ENCODE peak calls at places on chromosomes 1 and 21, in seven cellular contexts. One of them, this sample, is unnamed.

GRCh38 chr1:67401443-67401842 is 28.8 kb downstream of the SERBP1 start:
- DNase-seq in lung: no peak
- DNase-seq in pancreas: no peak
- DNase-seq in psoas muscle: no peak
- DNase-seq in tibial artery: no peak
- DNase-seq in H9: no peak
- DNase-seq in esophagus squamous epithelium: no peak
- DNase-seq in this sample: no peak

GRCh38 chr1:165542647-165543046 is 1.2 kb upstream of the LRRC52 start:
- DNase-seq in lung: no peak
- DNase-seq in pancreas: no peak
- DNase-seq in psoas muscle: no peak
- DNase-seq in tibial artery: no peak
- DNase-seq in H9: no peak
- DNase-seq in esophagus squamous epithelium: no peak
- DNase-seq in this sample: no peak

GRCh38 chr1:185694081-185694480 is 40.1 kb upstream of the HMCN1 start:
- DNase-seq in lung: no peak
- DNase-seq in pancreas: no peak
- DNase-seq in psoas muscle: no peak
- DNase-seq in tibial artery: no peak
- DNase-seq in H9: no peak
- DNase-seq in esophagus squamous epithelium: no peak
- DNase-seq in this sample: no peak

GRCh38 chr1:170661646-170662411 is 2.1 kb upstream of the PRRX1 start:
- DNase-seq in lung: no peak
- DNase-seq in pancreas: no peak
- DNase-seq in psoas muscle: peak
- DNase-seq in tibial artery: peak
- DNase-seq in H9: peak
- DNase-seq in esophagus squamous epithelium: no peak
- DNase-seq in this sample: no peak

GRCh38 chr1:193543259-193543658 is 356.8 kb upstream of the B3GALT2 start:
- DNase-seq in lung: no peak
- DNase-seq in pancreas: no peak
- DNase-seq in psoas muscle: no peak
- DNase-seq in tibial artery: no peak
- DNase-seq in H9: no peak
- DNase-seq in esophagus squamous epithelium: no peak
- DNase-seq in this sample: no peak

GRCh38 chr1:96076589-96076988 is 645.0 kb upstream of the PTBP2 start:
- DNase-seq in lung: no peak
- DNase-seq in pancreas: no peak
- DNase-seq in psoas muscle: no peak
- DNase-seq in tibial artery: no peak
- DNase-seq in H9: no peak
- DNase-seq in esophagus squamous epithelium: no peak
- DNase-seq in this sample: no peak

GRCh38 chr21:18529253-18529652 is 125.7 kb upstream of the TMPRSS15 start:
- DNase-seq in lung: no peak
- DNase-seq in pancreas: no peak
- DNase-seq in psoas muscle: no peak
- DNase-seq in tibial artery: no peak
- DNase-seq in H9: no peak
- DNase-seq in esophagus squamous epithelium: no peak
- DNase-seq in this sample: no peak

GRCh38 chr1:25695991-25696330 is 79.4 kb downstream of the MAN1C1 start:
- DNase-seq in lung: no peak
- DNase-seq in pancreas: no peak
- DNase-seq in psoas muscle: peak
- DNase-seq in tibial artery: peak
- DNase-seq in H9: no peak
- DNase-seq in esophagus squamous epithelium: no peak
- DNase-seq in this sample: no peak

GRCh38 chr1:179197690-179198297 is 31.7 kb downstream of the ABL2 start:
- DNase-seq in lung: peak
- DNase-seq in pancreas: no peak
- DNase-seq in psoas muscle: no peak
- DNase-seq in tibial artery: no peak
- DNase-seq in H9: no peak
- DNase-seq in esophagus squamous epithelium: no peak
- DNase-seq in this sample: no peak

GRCh38 chr1:13543927-13544556 is 30.2 kb upstream of the LRRC38 start:
- DNase-seq in lung: peak
- DNase-seq in pancreas: peak
- DNase-seq in psoas muscle: peak
- DNase-seq in tibial artery: no peak
- DNase-seq in H9: no peak
- DNase-seq in esophagus squamous epithelium: no peak
- DNase-seq in this sample: peak

GRCh38 chr21:24955275-24955961 is 651.9 kb downstream of the MRPL39 start:
- DNase-seq in lung: no peak
- DNase-seq in pancreas: no peak
- DNase-seq in psoas muscle: no peak
- DNase-seq in tibial artery: no peak
- DNase-seq in H9: no peak
- DNase-seq in esophagus squamous epithelium: no peak
- DNase-seq in this sample: no peak

GRCh38 chr1:220227393-220227792 is 44.9 kb downstream of the RAB3GAP2 start:
- DNase-seq in lung: no peak
- DNase-seq in pancreas: no peak
- DNase-seq in psoas muscle: no peak
- DNase-seq in tibial artery: no peak
- DNase-seq in H9: no peak
- DNase-seq in esophagus squamous epithelium: no peak
- DNase-seq in this sample: no peak

GRCh38 chr1:202311880-202312635 is 29.7 kb downstream of the UBE2T start:
- DNase-seq in lung: no peak
- DNase-seq in pancreas: no peak
- DNase-seq in psoas muscle: no peak
- DNase-seq in tibial artery: peak
- DNase-seq in H9: no peak
- DNase-seq in esophagus squamous epithelium: no peak
- DNase-seq in this sample: no peak

GRCh38 chr1:219812491-219813221 is 115.7 kb downstream of the SLC30A10 start:
- DNase-seq in lung: no peak
- DNase-seq in pancreas: peak
- DNase-seq in psoas muscle: no peak
- DNase-seq in tibial artery: no peak
- DNase-seq in H9: peak
- DNase-seq in esophagus squamous epithelium: no peak
- DNase-seq in this sample: peak

GRCh38 chr1:50859657-50860056 is 100.4 kb downstream of the FAF1 start:
- DNase-seq in lung: no peak
- DNase-seq in pancreas: no peak
- DNase-seq in psoas muscle: no peak
- DNase-seq in tibial artery: no peak
- DNase-seq in H9: no peak
- DNase-seq in esophagus squamous epithelium: no peak
- DNase-seq in this sample: no peak

GRCh38 chr1:184362876-184363275 is 24.0 kb upstream of the C1orf21 start:
- DNase-seq in lung: no peak
- DNase-seq in pancreas: no peak
- DNase-seq in psoas muscle: no peak
- DNase-seq in tibial artery: no peak
- DNase-seq in H9: no peak
- DNase-seq in esophagus squamous epithelium: no peak
- DNase-seq in this sample: no peak

GRCh38 chr1:114346480-114347029 is 164.4 kb downstream of the TRIM33 start:
- DNase-seq in lung: peak
- DNase-seq in pancreas: peak
- DNase-seq in psoas muscle: peak
- DNase-seq in tibial artery: peak
- DNase-seq in H9: peak
- DNase-seq in esophagus squamous epithelium: peak
- DNase-seq in this sample: peak

GRCh38 chr21:24738063-24738462 is 869.2 kb downstream of the MRPL39 start:
- DNase-seq in lung: no peak
- DNase-seq in pancreas: no peak
- DNase-seq in psoas muscle: no peak
- DNase-seq in tibial artery: no peak
- DNase-seq in H9: no peak
- DNase-seq in esophagus squamous epithelium: no peak
- DNase-seq in this sample: no peak

GRCh38 chr1:87939486-87939885 is 610.8 kb downstream of the LMO4 start:
- DNase-seq in lung: no peak
- DNase-seq in pancreas: no peak
- DNase-seq in psoas muscle: no peak
- DNase-seq in tibial artery: no peak
- DNase-seq in H9: no peak
- DNase-seq in esophagus squamous epithelium: no peak
- DNase-seq in this sample: no peak

GRCh38 chr1:87940410-87940809 is 611.7 kb downstream of the LMO4 start:
- DNase-seq in lung: peak
- DNase-seq in pancreas: no peak
- DNase-seq in psoas muscle: no peak
- DNase-seq in tibial artery: no peak
- DNase-seq in H9: no peak
- DNase-seq in esophagus squamous epithelium: no peak
- DNase-seq in this sample: no peak

GRCh38 chr1:87941292-87941946 is 612.7 kb downstream of the LMO4 start:
- DNase-seq in lung: no peak
- DNase-seq in pancreas: no peak
- DNase-seq in psoas muscle: no peak
- DNase-seq in tibial artery: no peak
- DNase-seq in H9: no peak
- DNase-seq in esophagus squamous epithelium: no peak
- DNase-seq in this sample: no peak

GRCh38 chr1:87937774-87938173 is 609.1 kb downstream of the LMO4 start:
- DNase-seq in lung: no peak
- DNase-seq in pancreas: no peak
- DNase-seq in psoas muscle: no peak
- DNase-seq in tibial artery: no peak
- DNase-seq in H9: no peak
- DNase-seq in esophagus squamous epithelium: no peak
- DNase-seq in this sample: no peak

GRCh38 chr1:87942165-87942564 is 613.5 kb downstream of the LMO4 start:
- DNase-seq in lung: no peak
- DNase-seq in pancreas: no peak
- DNase-seq in psoas muscle: no peak
- DNase-seq in tibial artery: peak
- DNase-seq in H9: no peak
- DNase-seq in esophagus squamous epithelium: no peak
- DNase-seq in this sample: no peak
- H3K27ac ChIP-seq in lung: no peak
- H3K27ac ChIP-seq in pancreas: no peak
- H3K27ac ChIP-seq in psoas muscle: no peak
- H3K27ac ChIP-seq in tibial artery: peak
- H3K27ac ChIP-seq in H9: no peak
- H3K27ac ChIP-seq in esophagus squamous epithelium: no peak
- H3K27ac ChIP-seq in this sample: no peak

GRCh38 chr1:6183520-6183989 is 3.4 kb upstream of the CHD5 start:
- DNase-seq in lung: no peak
- DNase-seq in pancreas: no peak
- DNase-seq in psoas muscle: no peak
- DNase-seq in tibial artery: no peak
- DNase-seq in H9: peak
- DNase-seq in esophagus squamous epithelium: no peak
- DNase-seq in this sample: no peak
- TF ChIP-seq CTCF in lung: no peak
- TF ChIP-seq CTCF in pancreas: no peak
- TF ChIP-seq CTCF in psoas muscle: no peak
- TF ChIP-seq CTCF in tibial artery: no peak
- TF ChIP-seq CTCF in H9: peak
- TF ChIP-seq CTCF in esophagus squamous epithelium: no peak
- TF ChIP-seq CTCF in this sample: no peak

DNA sequence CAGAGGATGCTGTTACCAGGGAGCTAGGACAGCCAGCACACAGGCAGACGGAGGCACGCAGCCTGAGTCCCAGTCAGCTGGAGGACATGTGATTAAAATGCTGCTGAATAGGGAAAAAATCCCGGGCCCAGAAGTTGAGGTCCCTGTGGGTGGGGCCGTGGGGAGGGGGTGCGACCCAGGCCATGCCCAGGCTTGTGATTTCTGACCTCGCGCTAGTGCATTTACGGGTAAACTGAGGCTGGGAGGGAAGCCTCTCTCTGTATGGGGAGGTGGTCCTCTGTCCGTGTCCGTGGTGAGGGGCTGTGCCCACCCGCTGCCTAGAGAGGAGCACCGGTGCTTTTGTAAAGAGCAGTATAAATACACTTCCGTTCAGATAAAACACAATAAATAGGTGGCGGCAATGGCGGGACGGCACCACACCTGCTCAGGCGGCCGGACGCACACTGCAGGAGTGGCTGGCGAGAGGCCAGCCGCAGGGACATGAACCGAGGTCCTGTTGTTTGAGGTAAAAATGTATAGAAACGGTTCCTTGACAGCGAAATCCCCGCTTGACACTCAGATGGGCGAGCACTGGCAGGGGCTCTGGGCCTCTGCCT is 40.9 kb downstream of the KRTAP10-1 start:
- DNase-seq in lung: no peak
- DNase-seq in pancreas: no peak
- DNase-seq in psoas muscle: no peak
- DNase-seq in tibial artery: no peak
- DNase-seq in H9: no peak
- DNase-seq in esophagus squamous epithelium: no peak
- DNase-seq in this sample: no peak
- H3K27ac ChIP-seq in lung: no peak
- H3K27ac ChIP-seq in pancreas: no peak
- H3K27ac ChIP-seq in psoas muscle: no peak
- H3K27ac ChIP-seq in tibial artery: no peak
- H3K27ac ChIP-seq in H9: no peak
- H3K27ac ChIP-seq in esophagus squamous epithelium: no peak
- H3K27ac ChIP-seq in this sample: no peak

DNA sequence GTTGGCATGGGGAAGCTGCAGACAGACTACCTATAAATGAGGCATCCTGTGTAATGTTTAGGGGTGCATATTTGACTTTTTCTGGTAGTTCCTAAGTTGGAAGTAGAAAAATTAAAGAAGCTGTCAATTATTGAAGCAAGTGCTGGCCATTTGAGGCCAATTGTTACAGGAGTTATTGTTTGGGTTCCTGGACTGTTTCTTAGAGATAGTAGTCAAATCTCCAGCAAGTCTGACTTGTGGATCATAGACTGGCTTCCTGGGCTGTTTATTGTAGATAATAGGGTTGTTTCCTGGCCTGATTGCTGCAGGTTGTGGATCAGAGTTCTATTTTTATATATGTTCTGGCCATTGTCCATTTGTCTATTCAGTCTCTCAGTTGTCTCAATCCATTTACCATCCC is 31.5 kb upstream of the DNAH14 start:
- DNase-seq in lung: no peak
- DNase-seq in pancreas: no peak
- DNase-seq in psoas muscle: no peak
- DNase-seq in tibial artery: no peak
- DNase-seq in H9: no peak
- DNase-seq in esophagus squamous epithelium: no peak
- DNase-seq in this sample: no peak
- TF ChIP-seq CTCF in lung: no peak
- TF ChIP-seq CTCF in pancreas: no peak
- TF ChIP-seq CTCF in psoas muscle: no peak
- TF ChIP-seq CTCF in tibial artery: no peak
- TF ChIP-seq CTCF in H9: no peak
- TF ChIP-seq CTCF in esophagus squamous epithelium: no peak
- TF ChIP-seq CTCF in this sample: no peak

GRCh38 chr21:41762236-41762635 is 4.6 kb downstream of the RIPK4 start:
- DNase-seq in lung: no peak
- DNase-seq in pancreas: peak
- DNase-seq in psoas muscle: no peak
- DNase-seq in tibial artery: no peak
- DNase-seq in H9: peak
- DNase-seq in esophagus squamous epithelium: no peak
- DNase-seq in this sample: no peak
- H3K27ac ChIP-seq in lung: peak
- H3K27ac ChIP-seq in pancreas: peak
- H3K27ac ChIP-seq in psoas muscle: no peak
- H3K27ac ChIP-seq in tibial artery: peak
- H3K27ac ChIP-seq in H9: no peak
- H3K27ac ChIP-seq in esophagus squamous epithelium: peak
- H3K27ac ChIP-seq in this sample: no peak

This sample was measured in dorsolateral prefrontal cortex.